ENCODE peak calls at places on chromosomes 13 and 19, in seven cellular contexts. D is IMR-90, Z is SK-N-SH, C is mammary epithelial cell, N is neural progenitor cell, P is PC-3, R is hepatocyte. J is an unnamed sample.
A peak's percentile ranks its signal among the peaks of the same experiment; 100 is the strongest.

GRCh38 chr19:55676889-55677505 is 2.0 kb downstream of the EPN1 start:
- DNase-seq in D (no peak), Z (no peak), C (no peak), N (no peak), P (no peak), R (no peak), J (no peak)

GRCh38 chr19:31352296-31352781 is 3.1 kb upstream of the TSHZ3 start:
- DNase-seq in D (no peak), Z (peak; percentile 19), C (no peak), N (peak; percentile 38), P (no peak), R (no peak), J (no peak)

GRCh38 chr19:50204811-50205675 is 1.6 kb downstream of the MYH14 start:
- DNase-seq in D (no peak), Z (peak; percentile 33), C (no peak), N (peak; percentile 93), P (peak; percentile 85), R (peak; percentile 96), J (no peak)

GRCh38 chr13:90395846-90396245 is 951.6 kb upstream of the MIR17HG start:
- DNase-seq in D (no peak), Z (no peak), C (no peak), N (no peak), P (no peak), R (no peak), J (no peak)

GRCh38 chr19:30070970-30071632 is 129.1 kb downstream of the URI1 start:
- DNase-seq in D (no peak), Z (peak; percentile 92), C (no peak), N (no peak), P (no peak), R (no peak), J (no peak)

GRCh38 chr19:19460761-19461265 is 54.5 kb downstream of the TSSK6 start:
- DNase-seq in D (peak; percentile 30), Z (peak; percentile 72), C (no peak), N (peak; percentile 47), P (no peak), R (no peak), J (peak; percentile 31)

GRCh38 chr19:46192990-46193650 is 36.4 kb upstream of the IGFL1 start:
- DNase-seq in D (peak; percentile 51), Z (no peak), C (peak; percentile 86), N (no peak), P (peak; percentile 82), R (peak; percentile 88), J (no peak)

GRCh38 chr19:50050406-50051223 is 24.8 kb downstream of the ZNF473 start:
- DNase-seq in D (peak; percentile 79), Z (peak; percentile 86), C (peak; percentile 77), N (peak; percentile 39), P (peak; percentile 74), R (peak; percentile 22), J (peak; percentile 81)

GRCh38 chr19:18733196-18733647 is 49.7 kb downstream of the CRTC1 start:
- DNase-seq in D (peak; percentile 93), Z (peak; percentile 84), C (no peak), N (no peak), P (no peak), R (peak; percentile 81), J (no peak)

GRCh38 chr13:29162638-29163037 is 342.5 kb downstream of the MTUS2 start:
- DNase-seq in D (no peak), Z (no peak), C (no peak), N (no peak), P (peak; percentile 20), R (peak; percentile 10), J (no peak)

GRCh38 chr19:45275370-45275971 is 24.4 kb downstream of the MARK4 start:
- DNase-seq in D (peak; percentile 46), Z (peak; percentile 85), C (no peak), N (no peak), P (no peak), R (no peak), J (no peak)

GRCh38 chr13:77554079-77554478 is 18.6 kb downstream of the SCEL start:
- DNase-seq in D (no peak), Z (no peak), C (no peak), N (no peak), P (peak; percentile 25), R (no peak), J (no peak)

GRCh38 chr19:5664515-5664914 is 15.8 kb downstream of the MICOS13 start:
- DNase-seq in D (no peak), Z (no peak), C (no peak), N (no peak), P (no peak), R (no peak), J (no peak)

GRCh38 chr13:40220299-40220935 is 446.0 kb downstream of the FOXO1 start:
- DNase-seq in D (no peak), Z (no peak), C (no peak), N (no peak), P (no peak), R (no peak), J (no peak)

GRCh38 chr13:37769078-37769477 is 100.5 kb downstream of the TRPC4 start:
- DNase-seq in D (no peak), Z (no peak), C (no peak), N (no peak), P (peak; percentile 21), R (peak; percentile 19), J (peak; percentile 53)

GRCh38 chr13:91986771-91987515 is 588.5 kb downstream of the GPC5 start:
- DNase-seq in D (no peak), Z (no peak), C (no peak), N (no peak), P (no peak), R (no peak), J (no peak)

GRCh38 chr13:43676320-43676719 is 110.5 kb downstream of the ENOX1 start:
- DNase-seq in D (no peak), Z (no peak), C (no peak), N (no peak), P (no peak), R (no peak), J (no peak)

GRCh38 chr13:94617389-94618000 is 15.8 kb downstream of the GPR180 start:
- DNase-seq in D (no peak), Z (peak; percentile 32), C (no peak), N (no peak), P (peak; percentile 49), R (peak; percentile 40), J (peak; percentile 34)

GRCh38 chr19:55119053-55119452 is 1.6 kb upstream of the PPP1R12C start:
- DNase-seq in D (no peak), Z (no peak), C (no peak), N (no peak), P (no peak), R (no peak), J (no peak)

GRCh38 chr19:52034051-52034728 is 6.0 kb upstream of the ZNF614 start:
- DNase-seq in D (peak; percentile 8), Z (no peak), C (no peak), N (no peak), P (no peak), R (no peak), J (no peak)

GRCh38 chr13:98474292-98474691 is 102.6 kb downstream of the STK24 start:
- DNase-seq in D (no peak), Z (no peak), C (no peak), N (no peak), P (no peak), R (no peak), J (no peak)

GRCh38 chr13:98476538-98476966 is 100.4 kb downstream of the STK24 start:
- DNase-seq in D (peak; percentile 92), Z (no peak), C (peak; percentile 90), N (no peak), P (peak; percentile 82), R (no peak), J (peak; percentile 61)

GRCh38 chr13:98474761-98475160 is 102.1 kb downstream of the STK24 start:
- DNase-seq in D (no peak), Z (no peak), C (no peak), N (no peak), P (no peak), R (no peak), J (no peak)

GRCh38 chr13:98476106-98476505 is 100.8 kb downstream of the STK24 start:
- DNase-seq in D (no peak), Z (peak; percentile 57), C (no peak), N (peak; percentile 70), P (no peak), R (no peak), J (no peak)

GRCh38 chr13:98475521-98475920 is 101.4 kb downstream of the STK24 start:
- DNase-seq in D (no peak), Z (peak; percentile 56), C (no peak), N (peak; percentile 93), P (no peak), R (no peak), J (no peak)
- H4K20me1 ChIP-seq in D (peaks cover 24% of the 10 kb centered on the region), Z (no peaks in the 10 kb centered on the region), C (no peaks in the 10 kb centered on the region), N (peaks cover 75% of the 10 kb centered on the region), P (no peaks in the 10 kb centered on the region), R (peaks cover 7% of the 10 kb centered on the region), J (no peaks in the 10 kb centered on the region)

GRCh38 chr13:36193151-36193855 is 21.1 kb downstream of the SOHLH2 start:
- DNase-seq in D (no peak), Z (no peak), C (peak; percentile 71), N (no peak), P (peak; percentile 63), R (no peak), J (no peak)

GRCh38 chr13:36188446-36188845 is 25.9 kb downstream of the SOHLH2 start:
- DNase-seq in D (no peak), Z (no peak), C (no peak), N (no peak), P (no peak), R (no peak), J (no peak)

GRCh38 chr13:36192166-36192565 is 22.2 kb downstream of the SOHLH2 start:
- DNase-seq in D (no peak), Z (no peak), C (no peak), N (no peak), P (no peak), R (no peak), J (no peak)

DNA sequence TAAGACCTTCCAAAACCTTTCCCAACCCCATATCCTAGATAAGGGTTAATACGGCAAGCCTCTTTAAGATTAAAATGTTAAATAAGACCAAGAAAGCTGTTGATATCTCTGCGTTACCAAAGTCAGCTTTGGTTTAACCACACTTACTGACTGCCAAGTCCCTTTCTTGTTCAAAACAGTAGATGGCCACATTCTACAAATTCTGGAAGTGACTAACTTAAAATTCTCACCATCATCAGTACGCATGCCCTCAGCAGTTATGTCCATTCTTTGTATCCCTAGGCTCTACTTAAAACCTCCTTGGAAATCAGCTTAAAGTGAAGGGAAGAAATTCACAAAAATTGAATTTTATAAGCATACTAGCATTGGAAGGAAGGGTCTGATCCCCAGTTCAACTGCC is 23.6 kb downstream of the SOHLH2 start:
- DNase-seq in D (no peak), Z (no peak), C (no peak), N (no peak), P (no peak), R (no peak), J (no peak)
- H3K4me3 ChIP-seq in D (no peak overlapping the region), Z (no peak overlapping the region), C (no peak overlapping the region), N (no peak overlapping the region), P (no peak overlapping the region), R (no peak overlapping the region), J (no peak overlapping the region)

GRCh38 chr19:41889896-41890295 is 6.9 kb downstream of the ARHGEF1 start:
- DNase-seq in D (no peak), Z (no peak), C (no peak), N (no peak), P (no peak), R (no peak), J (no peak)
- H4K20me1 ChIP-seq in D (peaks cover 33% of the 10 kb centered on the region), Z (peaks cover 39% of the 10 kb centered on the region), C (no peaks in the 10 kb centered on the region), N (no peaks in the 10 kb centered on the region), P (no peaks in the 10 kb centered on the region), R (no peaks in the 10 kb centered on the region), J (no peaks in the 10 kb centered on the region)

DNA sequence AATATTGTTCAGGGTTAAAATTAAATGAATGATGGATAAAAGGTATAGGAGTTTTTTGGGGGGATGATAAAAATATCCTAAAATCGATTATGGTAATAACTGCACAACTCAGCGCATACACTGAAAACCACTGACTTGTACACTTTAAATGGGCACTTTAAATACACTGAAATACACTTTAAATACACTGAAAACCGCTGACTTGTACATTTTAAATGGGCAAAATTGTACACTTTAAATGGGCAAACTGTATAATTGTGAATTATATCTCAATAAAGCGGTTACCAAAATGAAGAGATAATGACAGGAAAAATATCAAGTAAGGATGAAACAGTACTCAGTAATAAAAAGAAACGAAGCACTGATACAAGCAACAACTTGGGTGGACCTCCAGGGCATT is 1.5 kb downstream of the LIG1 start:
- DNase-seq in D (no peak), Z (no peak), C (no peak), N (no peak), P (no peak), R (no peak), J (no peak)
- H3K4me3 ChIP-seq in D (no peak overlapping the region), Z (peak overlapping the region; percentile 51), C (no peak overlapping the region), N (no peak overlapping the region), P (no peak overlapping the region), R (no peak overlapping the region), J (peak overlapping the region; percentile 98)

J was measured in OCI-LY7.